ENCODE peak calls at places on chromosome 7, in eight cellular contexts. Q is hepatocyte, C is glutamatergic neuron, E is GM23338, D is mucosa of descending colon, K is lower lobe of right lung, R is SK-N-SH, P is H9. Y is an unnamed sample.
A peak's percentile ranks its signal among the peaks of the same experiment; 100 is the strongest.

GRCh38 chr7:140209866-140210609 is 33.3 kb upstream of the KDM7A start:
- DNase-seq in Q (no peak), C (no peak), E (no peak), D (peak; percentile 76), K (peak; percentile 61), R (no peak), P (no peak), Y (no peak)

GRCh38 chr7:33895025-33895804 is 10.1 kb upstream of the BMPER start:
- DNase-seq in Q (peak; percentile 89), C (peak; percentile 94), E (peak; percentile 89), D (peak; percentile 79), K (peak; percentile 83), R (peak; percentile 84), P (peak; percentile 93), Y (peak; percentile 92)

GRCh38 chr7:68063171-68063570 is 1066.5 kb downstream of the TYW1 start:
- DNase-seq in Q (peak; percentile 8), C (peak; percentile 32), E (peak; percentile 21), D (no peak), K (no peak), R (peak; percentile 52), P (peak; percentile 49), Y (peak; percentile 19)

GRCh38 chr7:110317699-110318265 is 773.1 kb upstream of the LRRN3 start:
- DNase-seq in Q (no peak), C (no peak), E (peak; percentile 5), D (no peak), K (no peak), R (no peak), P (no peak), Y (no peak)

GRCh38 chr7:147639037-147639436 is 951.5 kb upstream of the C7orf33 start:
- DNase-seq in Q (no peak), C (no peak), E (peak; percentile 16), D (no peak), K (no peak), R (no peak), P (no peak), Y (no peak)

GRCh38 chr7:155205368-155206285 is 92.1 kb upstream of the INSIG1 start:
- DNase-seq in Q (peak; percentile 51), C (no peak), E (peak; percentile 65), D (peak; percentile 92), K (peak; percentile 89), R (peak; percentile 65), P (peak; percentile 73), Y (peak; percentile 44)

GRCh38 chr7:142896151-142896550 is 10.6 kb upstream of the TRPV6 start:
- DNase-seq in Q (no peak), C (no peak), E (no peak), D (no peak), K (no peak), R (no peak), P (peak; percentile 4), Y (no peak)

GRCh38 chr7:953547-954327 is 743 bp downstream of the ADAP1 start:
- DNase-seq in Q (peak; percentile 78), C (peak; percentile 65), E (peak; percentile 78), D (peak; percentile 87), K (peak; percentile 86), R (peak; percentile 88), P (peak; percentile 69), Y (peak; percentile 58)

GRCh38 chr7:45033931-45034290 is 33.9 kb downstream of the CCM2 start:
- DNase-seq in Q (no peak), C (no peak), E (no peak), D (no peak), K (no peak), R (peak; percentile 44), P (no peak), Y (no peak)

GRCh38 chr7:27242580-27243339 is at the start of gene EVX1:
- DNase-seq in Q (no peak), C (peak; percentile 44), E (peak; percentile 62), D (no peak), K (no peak), R (no peak), P (peak; percentile 40), Y (peak; percentile 43)

GRCh38 chr7:33916357-33917081 is 11.2 kb downstream of the BMPER start:
- DNase-seq in Q (peak; percentile 1), C (no peak), E (no peak), D (no peak), K (no peak), R (no peak), P (no peak), Y (no peak)

GRCh38 chr7:409344-410281 is 110.0 kb downstream of the PDGFA start:
- DNase-seq in Q (no peak), C (no peak), E (no peak), D (no peak), K (peak; percentile 36), R (peak; percentile 37), P (peak; percentile 26), Y (peak; percentile 36)

GRCh38 chr7:25350074-25350473 is 121.8 kb upstream of the NPVF start:
- DNase-seq in Q (no peak), C (no peak), E (no peak), D (no peak), K (no peak), R (no peak), P (no peak), Y (no peak)

GRCh38 chr7:17680943-17681351 is 259.3 kb downstream of the SNX13 start:
- DNase-seq in Q (no peak), C (no peak), E (peak; percentile 56), D (no peak), K (no peak), R (no peak), P (no peak), Y (no peak)

GRCh38 chr7:131581241-131582157 is 25.1 kb upstream of the PODXL start:
- DNase-seq in Q (no peak), C (no peak), E (peak; percentile 47), D (no peak), K (peak; percentile 56), R (no peak), P (peak; percentile 42), Y (no peak)

GRCh38 chr7:4715385-4715770 is 33.3 kb downstream of the FOXK1 start:
- DNase-seq in Q (no peak), C (no peak), E (no peak), D (no peak), K (peak; percentile 84), R (no peak), P (no peak), Y (no peak)

GRCh38 chr7:2010551-2011265 is 222.0 kb downstream of the MAD1L1 start:
- DNase-seq in Q (no peak), C (peak; percentile 14), E (no peak), D (peak; percentile 29), K (peak; percentile 28), R (peak; percentile 46), P (no peak), Y (no peak)

GRCh38 chr7:35334511-35334910 is 80.6 kb upstream of the TBX20 start:
- DNase-seq in Q (no peak), C (no peak), E (no peak), D (no peak), K (no peak), R (no peak), P (no peak), Y (no peak)

GRCh38 chr7:49001610-49002033 is 77.3 kb downstream of the CDC14C start:
- DNase-seq in Q (peak; percentile 64), C (peak; percentile 39), E (peak; percentile 91), D (no peak), K (no peak), R (peak; percentile 41), P (peak; percentile 86), Y (peak; percentile 42)

GRCh38 chr7:139673230-139673629 is 104.6 kb downstream of the HIPK2 start:
- DNase-seq in Q (no peak), C (peak; percentile 75), E (peak; percentile 79), D (no peak), K (no peak), R (peak; percentile 61), P (peak; percentile 73), Y (no peak)

GRCh38 chr7:130084037-130084875 is 13.9 kb downstream of the KLHDC10 start:
- DNase-seq in Q (no peak), C (no peak), E (peak; percentile 42), D (no peak), K (no peak), R (no peak), P (no peak), Y (no peak)
- TF ChIP-seq CTCF in Q (peak; percentile 36), C (peak; percentile 50), E (peak; percentile 87), D (peak; percentile 8), K (peak; percentile 51), R (peak; percentile 66), P (peak; percentile 76), Y (no peak)

GRCh38 chr7:98286093-98286525 is 4.6 kb downstream of the BRI3 start:
- DNase-seq in Q (peak; percentile 57), C (no peak), E (no peak), D (peak; percentile 70), K (peak; percentile 80), R (peak; percentile 33), P (no peak), Y (no peak)

GRCh38 chr7:98283887-98284222 is 2.4 kb downstream of the BRI3 start:
- DNase-seq in Q (no peak), C (no peak), E (no peak), D (no peak), K (peak; percentile 59), R (no peak), P (no peak), Y (no peak)

GRCh38 chr7:98285132-98286092 is 3.9 kb downstream of the BRI3 start:
- DNase-seq in Q (no peak), C (no peak), E (no peak), D (no peak), K (no peak), R (peak; percentile 29), P (no peak), Y (no peak)

GRCh38 chr7:98283127-98283886 is 1.8 kb downstream of the BRI3 start:
- DNase-seq in Q (peak; percentile 46), C (no peak), E (no peak), D (peak; percentile 77), K (peak; percentile 83), R (peak; percentile 26), P (no peak), Y (no peak)

GRCh38 chr7:98284335-98285036 is 3.0 kb downstream of the BRI3 start:
- DNase-seq in Q (peak; percentile 62), C (no peak), E (no peak), D (peak; percentile 94), K (peak; percentile 92), R (peak; percentile 74), P (peak; percentile 43), Y (no peak)
- TF ChIP-seq CTCF in Q (no peak), C (no peak), E (no peak), D (no peak), K (peak; percentile 17), R (no peak), P (no peak), Y (no peak)

DNA sequence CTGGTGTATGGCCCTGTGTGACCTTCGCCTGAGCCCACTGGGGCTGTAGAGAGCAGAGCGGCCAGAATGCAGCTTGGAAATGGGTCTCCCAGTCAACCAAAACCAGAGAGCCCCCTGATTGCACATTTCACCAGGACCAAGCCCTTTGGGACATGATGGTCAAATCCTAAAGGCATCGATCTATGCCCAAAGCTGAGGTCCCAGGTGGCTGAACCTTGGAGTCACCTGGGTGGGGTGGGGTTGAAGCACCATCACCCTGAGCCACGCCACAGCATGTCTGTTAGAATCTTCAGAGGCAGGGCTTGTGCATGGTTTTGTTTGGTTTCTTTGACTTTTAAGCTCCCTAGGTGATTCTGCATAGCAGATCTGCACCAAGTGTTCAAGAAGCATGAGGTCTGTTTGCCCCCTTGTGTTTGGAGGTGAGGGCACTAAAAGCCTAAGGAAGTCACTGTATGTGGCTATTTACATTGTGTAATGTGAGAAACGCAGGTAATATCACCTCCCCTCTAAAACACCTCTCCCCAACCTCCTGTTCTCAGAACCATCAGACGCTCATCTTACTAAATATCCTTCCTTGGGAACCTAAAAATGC is 9.6 kb downstream of the PKD1L1 start:
- DNase-seq in Q (no peak), C (no peak), E (no peak), D (no peak), K (no peak), R (no peak), P (no peak), Y (no peak)
- TF ChIP-seq CTCF in Q (no peak), C (no peak), E (peak; percentile 17), D (no peak), K (no peak), R (peak; percentile 35), P (peak; percentile 47), Y (no peak)

GRCh38 chr7:93799750-93800357 is 90.7 kb downstream of the TFPI2 start:
- DNase-seq in Q (peak; percentile 18), C (no peak), E (peak; percentile 54), D (no peak), K (no peak), R (peak; percentile 17), P (no peak), Y (peak; percentile 2)
- TF ChIP-seq CTCF in Q (peak; percentile 59), C (peak; percentile 55), E (peak; percentile 68), D (no peak), K (peak; percentile 18), R (peak; percentile 85), P (peak; percentile 72), Y (peak; percentile 42)

Y was measured in nephron progenitor cell.